ENCODE peak calls at places on chromosomes 16 and 17, in four cellular contexts. Q is stomach, D is gastrocnemius medialis, Y is A549. M is an unnamed sample.

GRCh38 chr17:46063239-46063638 is 64.2 kb downstream of the STH start:
- DNase-seq in Y (peak), Q (no peak), D (peak), M (peak)

GRCh38 chr16:90016339-90016950 is 2.8 kb downstream of the DBNDD1 start:
- DNase-seq in Q (no peak), D (no peak), Y (no peak), M (no peak)

GRCh38 chr17:10727192-10727591 is 2.6 kb downstream of the TMEM220 start:
- DNase-seq in Q (no peak), Y (no peak), D (no peak), M (no peak)

GRCh38 chr16:84119368-84119767 is 2.6 kb upstream of the MBTPS1 start:
- DNase-seq in D (no peak), Q (no peak), Y (no peak), M (no peak)

GRCh38 chr17:79811036-79811887 is 14.4 kb upstream of the CBX8 start:
- DNase-seq in Q (no peak), D (no peak), Y (peak), M (peak)

GRCh38 chr16:2364638-2365210 is 24.2 kb upstream of the ABCA3 start:
- DNase-seq in Y (peak), D (no peak), Q (no peak), M (no peak)

GRCh38 chr16:75483222-75483621 is 12.0 kb downstream of the CHST6 start:
- DNase-seq in Q (no peak), Y (no peak), D (peak), M (no peak)

GRCh38 chr17:4230142-4230541 is 33.6 kb downstream of the ANKFY1 start:
- DNase-seq in D (peak), Y (peak), Q (no peak), M (no peak)

GRCh38 chr17:29577009-29577777 is 8.7 kb downstream of the TP53I13 start:
- DNase-seq in Y (no peak), Q (no peak), D (peak), M (no peak)

GRCh38 chr16:59330030-59330670 is 596.0 kb upstream of the GOT2 start:
- DNase-seq in D (no peak), Q (no peak), Y (no peak), M (no peak)

GRCh38 chr17:32298298-32298697 is 32.7 kb downstream of the RHBDL3 start:
- DNase-seq in Y (peak), D (no peak), Q (no peak), M (no peak)

GRCh38 chr17:50414808-50415207 is 11.2 kb upstream of the ACSF2 start:
- DNase-seq in Y (no peak), Q (no peak), D (no peak), M (no peak)

GRCh38 chr16:69448470-69449193 is 24.2 kb downstream of the CYB5B start:
- DNase-seq in Y (peak), D (no peak), Q (no peak), M (peak)

GRCh38 chr16:66304151-66304550 is 62.3 kb upstream of the CDH5 start:
- DNase-seq in D (no peak), Y (no peak), Q (peak), M (no peak)

GRCh38 chr16:7016986-7017385 is 315.7 kb upstream of the RBFOX1 start:
- DNase-seq in D (no peak), Y (no peak), Q (no peak), M (no peak)

GRCh38 chr17:81523139-81524062 is 4.8 kb upstream of the FSCN2 start:
- DNase-seq in D (no peak), Q (peak), Y (no peak), M (peak)

GRCh38 chr17:29069526-29070041 is 26.6 kb downstream of the PIPOX start:
- DNase-seq in Q (no peak), D (peak), Y (no peak), M (peak)

GRCh38 chr17:75785016-75785769 is 587 bp downstream of the UNK start:
- DNase-seq in Y (no peak), D (peak), Q (peak), M (peak)

GRCh38 chr16:79707867-79708266 is 107.3 kb upstream of the MAF start:
- DNase-seq in D (peak), Q (peak), Y (no peak), M (no peak)

GRCh38 chr17:49959183-49959935 is 9.6 kb upstream of the DLX4 start:
- DNase-seq in Q (no peak), D (no peak), Y (peak), M (no peak)

GRCh38 chr16:83973077-83973476 is 5.0 kb downstream of the NECAB2 start:
- DNase-seq in D (no peak), Y (no peak), Q (no peak), M (no peak)

GRCh38 chr17:67258836-67259468 is 14.0 kb upstream of the HELZ start:
- DNase-seq in D (no peak), Q (no peak), Y (no peak), M (no peak)

GRCh38 chr17:33696102-33696501 is 403.0 kb upstream of the ASIC2 start:
- DNase-seq in D (no peak), Q (no peak), Y (no peak), M (no peak)

GRCh38 chr17:28688481-28688880 is 23.2 kb downstream of the PROCA1 start:
- DNase-seq in Y (no peak), D (no peak), Q (no peak), M (no peak)

GRCh38 chr16:50859628-50860360 is 117.9 kb downstream of the CYLD start:
- DNase-seq in Y (no peak), D (no peak), Q (no peak), M (no peak)

GRCh38 chr16:27468941-27469531 is 67.1 kb downstream of the IL21R start:
- DNase-seq in Y (no peak), Q (no peak), D (no peak), M (no peak)

GRCh38 chr17:40605301-40605700 is 40.0 kb upstream of the CCR7 start:
- DNase-seq in Q (no peak), Y (no peak), D (no peak), M (no peak)

GRCh38 chr17:82091264-82092066 is 6.6 kb downstream of the FASN start:
- DNase-seq in Q (no peak), Y (no peak), D (no peak), M (no peak)

GRCh38 chr17:70492368-70492767 is 323.0 kb downstream of the KCNJ2 start:
- DNase-seq in D (no peak), Q (no peak), Y (no peak), M (no peak)

DNA sequence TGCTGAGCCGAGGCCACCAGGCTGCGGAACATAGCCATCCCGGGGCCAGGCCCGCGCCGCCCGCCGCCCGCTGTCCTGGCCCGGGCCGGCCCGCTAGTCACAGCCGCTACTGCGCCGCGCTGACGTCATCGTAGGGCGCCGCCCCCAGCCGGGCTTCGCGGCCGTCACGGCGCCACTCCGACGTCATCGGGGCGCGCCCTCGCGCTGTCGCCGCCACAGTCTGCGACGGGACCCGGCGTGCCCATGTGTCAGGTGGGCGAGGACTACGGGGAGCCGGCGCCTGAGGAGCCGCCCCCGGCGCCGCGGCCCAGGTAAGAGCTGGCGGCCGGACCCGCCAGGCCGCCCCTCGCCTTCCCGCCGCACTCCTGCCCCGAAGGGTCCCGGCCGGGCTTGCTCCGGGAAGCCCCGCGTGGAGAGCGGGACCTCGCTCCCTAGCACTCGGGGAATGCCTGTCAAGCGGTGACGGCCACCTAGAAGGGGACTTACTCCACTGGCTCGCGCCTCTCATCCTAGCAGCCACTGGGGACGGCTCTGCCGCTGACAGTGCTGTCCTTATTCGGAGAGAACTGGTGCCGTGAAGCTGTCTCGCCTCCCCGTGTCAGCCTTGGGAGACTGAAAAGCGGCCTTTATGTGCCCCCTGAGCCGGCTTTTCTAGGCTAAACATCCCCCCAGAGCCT is at the start of the genes CTU2 and RNF166:
- DNase-seq in D (peak), Q (peak), Y (peak), M (peak)
- TF ChIP-seq POLR2A in D (peak), Q (no peak), Y (peak), M (peak)

GRCh38 chr16:16934660-16935059 is 536.1 kb downstream of the XYLT1 start:
- DNase-seq in D (no peak), Y (no peak), Q (no peak), M (no peak)

GRCh38 chr16:16938009-16938408 is 532.8 kb downstream of the XYLT1 start:
- DNase-seq in Y (no peak), D (no peak), Q (no peak), M (no peak)

GRCh38 chr16:16938980-16939379 is 531.8 kb downstream of the XYLT1 start:
- DNase-seq in Q (no peak), D (no peak), Y (no peak), M (no peak)

GRCh38 chr16:16945207-16945606 is 525.6 kb downstream of the XYLT1 start:
- DNase-seq in Q (no peak), D (no peak), Y (no peak), M (no peak)

GRCh38 chr16:16940351-16940750 is 530.4 kb downstream of the XYLT1 start:
- DNase-seq in Y (no peak), Q (no peak), D (no peak), M (no peak)
- TF ChIP-seq POLR2A in Y (no peak), Q (no peak), D (no peak), M (no peak)

GRCh38 chr17:44995602-44996001 is 27.5 kb upstream of the C1QL1 start:
- DNase-seq in D (no peak), Q (no peak), Y (no peak), M (no peak)

GRCh38 chr17:44996304-44996703 is 28.2 kb upstream of the C1QL1 start:
- DNase-seq in Y (no peak), D (no peak), Q (no peak), M (no peak)

GRCh38 chr17:44998646-44999045 is 30.5 kb upstream of the C1QL1 start:
- DNase-seq in Y (no peak), D (no peak), Q (no peak), M (no peak)

GRCh38 chr17:44999433-44999832 is 31.3 kb upstream of the C1QL1 start:
- DNase-seq in D (no peak), Y (no peak), Q (no peak), M (no peak)

GRCh38 chr17:44997733-44998520 is 29.8 kb upstream of the C1QL1 start:
- DNase-seq in D (no peak), Q (no peak), Y (no peak), M (peak)
- TF ChIP-seq POLR2A in D (no peak), Q (no peak), Y (no peak), M (no peak)

DNA sequence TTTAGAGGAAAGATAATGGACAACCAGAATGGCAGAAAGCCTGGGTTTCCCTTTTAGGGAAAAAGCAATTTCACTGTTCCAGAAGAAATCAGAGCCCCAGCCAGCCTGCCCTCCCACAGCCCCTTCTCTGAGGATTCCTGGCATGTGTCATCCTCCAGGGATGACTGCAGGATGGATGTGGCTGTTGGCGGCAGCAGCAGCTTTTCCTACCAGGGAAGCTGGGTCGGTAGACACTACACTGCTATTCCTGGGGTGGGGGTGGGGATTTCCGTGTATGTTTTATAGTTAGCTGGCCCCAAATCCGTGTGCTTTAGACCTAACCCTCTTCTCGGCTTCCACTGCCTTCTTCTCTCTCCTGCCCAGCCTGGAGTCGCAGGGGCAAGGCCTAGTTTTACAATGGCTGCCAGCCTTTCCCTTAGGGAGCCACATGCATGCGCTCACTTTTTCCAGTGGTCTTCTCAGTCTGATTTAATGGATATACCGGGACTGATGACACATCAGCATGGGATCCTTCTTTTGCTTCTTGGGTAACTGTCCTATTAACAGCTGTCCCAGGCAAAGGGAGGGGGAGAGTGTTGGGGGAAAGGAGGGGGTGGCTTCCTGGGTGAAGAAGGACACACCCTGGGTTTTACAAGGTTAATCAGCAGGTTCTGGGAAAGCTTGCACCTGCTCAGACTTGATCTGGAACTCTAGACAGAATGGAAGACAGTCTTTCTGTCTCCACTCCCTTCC is 2.7 kb upstream of the NFE2L1 start:
- DNase-seq in D (peak), Y (no peak), Q (no peak), M (no peak)
- TF ChIP-seq POLR2A in D (peak), Y (peak), Q (no peak), M (no peak)

GRCh38 chr16:15857779-15858560 is 1.1 kb upstream of the MYH11 start:
- DNase-seq in Y (no peak), Q (peak), D (no peak), M (no peak)
- TF ChIP-seq POLR2A in Y (no peak), Q (no peak), D (no peak), M (no peak)

GRCh38 chr16:19555938-19556778 is 655 bp downstream of the VPS35L start:
- DNase-seq in Y (peak), D (no peak), Q (no peak), M (peak)

GRCh38 chr16:19559242-19559910 is 3.9 kb downstream of the VPS35L start:
- DNase-seq in Y (peak), D (no peak), Q (no peak), M (peak)

GRCh38 chr16:19560078-19560477 is 4.6 kb downstream of the VPS35L start:
- DNase-seq in D (no peak), Y (no peak), Q (no peak), M (no peak)

GRCh38 chr16:19549688-19550087 is 5.8 kb upstream of the VPS35L start:
- DNase-seq in D (no peak), Y (no peak), Q (no peak), M (no peak)

DNA sequence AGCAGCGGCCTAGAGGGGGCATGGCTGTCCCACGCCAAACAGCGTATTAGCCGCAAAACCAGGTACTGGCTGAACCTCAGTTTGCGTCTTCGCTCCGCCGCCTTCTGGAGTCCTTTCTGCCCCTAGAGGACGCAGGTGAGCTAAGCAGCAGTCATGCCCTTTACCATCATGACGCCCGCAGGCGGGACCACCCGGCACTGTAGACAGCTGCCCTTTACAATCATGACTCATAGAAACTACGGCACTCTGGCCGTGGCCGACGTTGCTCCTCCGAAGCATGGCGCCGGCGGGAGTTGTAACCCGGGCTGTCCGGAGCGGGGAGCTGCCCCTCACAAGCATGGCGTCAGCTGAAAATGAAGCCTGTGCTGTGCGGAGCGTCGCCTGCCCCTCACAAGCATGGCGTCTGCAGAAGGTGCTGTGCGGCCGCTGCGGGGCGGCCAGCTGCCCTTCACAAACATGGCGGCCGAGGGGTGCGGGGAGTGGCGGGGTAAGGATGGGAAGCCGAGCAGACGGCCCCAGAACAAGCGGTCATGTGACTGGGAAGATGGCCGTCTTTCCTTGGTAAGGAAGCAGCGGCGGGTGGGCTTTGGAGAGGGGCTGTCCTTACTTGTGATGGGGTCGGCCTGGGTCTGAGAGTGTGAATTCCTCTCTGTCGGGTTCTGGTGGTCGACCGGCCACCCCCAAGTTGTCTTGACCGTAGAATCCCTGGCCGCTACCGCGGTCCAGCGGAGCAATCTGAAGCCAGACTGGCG is at the start of gene VPS35L:
- DNase-seq in D (peak), Y (peak), Q (peak), M (peak)
- TF ChIP-seq POLR2A in D (peak), Y (peak), Q (no peak), M (peak)

GRCh38 chr16:68414581-68414980 is 33.7 kb downstream of the SMPD3 start:
- DNase-seq in Y (no peak), D (no peak), Q (no peak), M (no peak)

GRCh38 chr16:68421076-68421475 is 27.2 kb downstream of the SMPD3 start:
- DNase-seq in D (no peak), Q (no peak), Y (no peak), M (no peak)

GRCh38 chr16:68416057-68417046 is 32.0 kb downstream of the SMPD3 start:
- DNase-seq in Q (peak), D (no peak), Y (no peak), M (no peak)

GRCh38 chr16:68420366-68420765 is 27.9 kb downstream of the SMPD3 start:
- DNase-seq in Y (no peak), D (no peak), Q (no peak), M (no peak)

GRCh38 chr16:68417711-68418301 is 30.5 kb downstream of the SMPD3 start:
- DNase-seq in Y (no peak), D (no peak), Q (peak), M (peak)
- TF ChIP-seq POLR2A in Y (no peak), D (no peak), Q (no peak), M (no peak)

M was measured in erythroblast.